ENCODE peak calls at places on chromosomes 3 and 15, in five cellular contexts. O, Q, D, A and W are unnamed samples.
A peak's percentile ranks its signal among the peaks of the same experiment; 100 is the strongest.

GRCh38 chr15:57751177-57751800 is 44.8 kb downstream of the POLR2M start:
- DNase-seq in O (peak; percentile 50), Q (peak; percentile 24), D (no peak), A (no peak), W (no peak)

GRCh38 chr3:127304121-127304744 is 16.4 kb upstream of the PRR20G start:
- DNase-seq in O (peak; percentile 35), Q (no peak), D (peak; percentile 83), A (no peak), W (no peak)

GRCh38 chr15:81865850-81866537 is 179.8 kb downstream of the MEX3B start:
- DNase-seq in O (no peak), Q (no peak), D (peak; percentile 11), A (no peak), W (no peak)

GRCh38 chr3:95926904-95927501 is 887.4 kb upstream of the EPHA6 start:
- DNase-seq in O (no peak), Q (no peak), D (no peak), A (no peak), W (no peak)

GRCh38 chr3:194272861-194273266 is 78.3 kb downstream of the CPN2 start:
- DNase-seq in O (no peak), Q (no peak), D (no peak), A (no peak), W (no peak)

GRCh38 chr3:123157598-123158287 is 44.0 kb upstream of the SEC22A start:
- DNase-seq in O (no peak), Q (no peak), D (no peak), A (peak; percentile 68), W (no peak)

GRCh38 chr15:71357357-71357756 is 242.1 kb downstream of the THSD4 start:
- DNase-seq in O (no peak), Q (no peak), D (peak; percentile 39), A (no peak), W (no peak)

GRCh38 chr3:110677506-110677905 is 394.1 kb upstream of the NECTIN3 start:
- DNase-seq in O (no peak), Q (peak; percentile 18), D (no peak), A (no peak), W (no peak)

GRCh38 chr3:125647318-125648014 is 52.2 kb upstream of the OSBPL11 start:
- DNase-seq in O (no peak), Q (no peak), D (peak; percentile 78), A (peak; percentile 63), W (no peak)

GRCh38 chr3:160291290-160291908 is 66.2 kb downstream of the C3orf80 start:
- DNase-seq in O (peak; percentile 2), Q (no peak), D (no peak), A (peak; percentile 40), W (no peak)

GRCh38 chr15:40829155-40829554 is 647 bp upstream of the PPP1R14D start:
- DNase-seq in O (no peak), Q (no peak), D (no peak), A (no peak), W (no peak)

GRCh38 chr15:50247819-50248650 is 17.5 kb downstream of the HDC start:
- DNase-seq in O (no peak), Q (no peak), D (no peak), A (peak; percentile 50), W (no peak)

GRCh38 chr3:151925876-151926275 is 52.4 kb downstream of the SUCNR1 start:
- DNase-seq in O (peak; percentile 32), Q (peak; percentile 94), D (no peak), A (no peak), W (no peak)

GRCh38 chr3:134148534-134148933 is 102.1 kb downstream of the RYK start:
- DNase-seq in O (no peak), Q (peak; percentile 14), D (no peak), A (no peak), W (no peak)

GRCh38 chr3:143657391-143657790 is 190.9 kb downstream of the SLC9A9 start:
- DNase-seq in O (no peak), Q (no peak), D (no peak), A (no peak), W (no peak)

GRCh38 chr3:186053954-186054353 is 54.9 kb downstream of the ETV5 start:
- DNase-seq in O (no peak), Q (peak; percentile 51), D (no peak), A (no peak), W (no peak)

GRCh38 chr15:64865126-64865997 is 23.6 kb downstream of the PLEKHO2 start:
- DNase-seq in O (no peak), Q (no peak), D (no peak), A (no peak), W (no peak)

GRCh38 chr15:99634576-99634975 is 68.8 kb downstream of the MEF2A start:
- DNase-seq in O (no peak), Q (no peak), D (no peak), A (no peak), W (no peak)

GRCh38 chr3:38632989-38633388 is 16.5 kb downstream of the SCN5A start:
- DNase-seq in O (no peak), Q (no peak), D (no peak), A (no peak), W (no peak)
- H3K27ac ChIP-seq in O (no peak overlapping the region), Q (no peak overlapping the region), D (peak overlapping the region; percentile 57), A (no peak overlapping the region), W (no peak overlapping the region)

DNA sequence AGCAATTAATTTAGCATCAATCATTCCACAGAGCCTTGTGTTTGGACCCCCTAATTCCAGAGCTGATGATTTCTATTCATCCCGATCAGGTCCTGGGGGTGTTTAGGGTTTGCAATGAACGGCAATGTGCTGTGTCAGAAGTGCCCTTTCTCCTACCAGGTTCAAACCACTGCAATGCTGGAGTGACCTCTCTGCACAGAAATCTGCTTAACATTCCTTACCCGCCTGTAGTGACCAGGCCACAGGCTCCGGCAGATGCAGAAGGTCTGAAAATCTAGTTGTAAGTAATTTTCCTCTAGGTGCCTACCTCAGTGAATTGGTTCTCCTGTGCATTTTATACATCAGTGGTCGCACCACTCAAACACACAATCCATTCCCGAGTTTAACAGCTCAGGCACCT is 725.3 kb upstream of the CFAP20DC start:
- DNase-seq in O (no peak), Q (peak; percentile 80), D (no peak), A (no peak), W (no peak)
- TF ChIP-seq CTCF in O (no peak), Q (no peak), D (no peak), A (no peak), W (no peak)

DNA sequence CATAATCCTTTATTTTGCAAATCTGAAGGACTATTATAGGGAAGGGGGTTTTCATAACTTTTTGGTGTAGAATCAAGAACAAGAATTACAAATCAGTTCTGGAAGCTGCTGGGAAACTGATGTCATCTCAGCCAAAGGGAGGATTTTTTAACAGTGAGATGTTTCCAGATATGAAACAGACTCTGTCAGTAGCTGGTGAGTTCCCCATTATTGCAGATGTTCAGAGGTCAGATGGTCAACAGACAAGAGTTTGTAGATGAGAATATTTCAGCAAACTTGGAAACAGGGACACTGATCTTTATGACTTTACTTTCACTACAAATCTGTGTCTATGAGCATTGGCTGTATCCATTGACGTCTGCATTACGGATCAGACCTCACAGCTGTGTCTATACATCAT is 71.9 kb upstream of the LPP start:
- DNase-seq in O (no peak), Q (peak; percentile 36), D (no peak), A (no peak), W (no peak)
- H3K4me3 ChIP-seq in O (no peak overlapping the region), Q (no peak overlapping the region), D (no peak overlapping the region), A (no peak overlapping the region), W (no peak overlapping the region)

DNA sequence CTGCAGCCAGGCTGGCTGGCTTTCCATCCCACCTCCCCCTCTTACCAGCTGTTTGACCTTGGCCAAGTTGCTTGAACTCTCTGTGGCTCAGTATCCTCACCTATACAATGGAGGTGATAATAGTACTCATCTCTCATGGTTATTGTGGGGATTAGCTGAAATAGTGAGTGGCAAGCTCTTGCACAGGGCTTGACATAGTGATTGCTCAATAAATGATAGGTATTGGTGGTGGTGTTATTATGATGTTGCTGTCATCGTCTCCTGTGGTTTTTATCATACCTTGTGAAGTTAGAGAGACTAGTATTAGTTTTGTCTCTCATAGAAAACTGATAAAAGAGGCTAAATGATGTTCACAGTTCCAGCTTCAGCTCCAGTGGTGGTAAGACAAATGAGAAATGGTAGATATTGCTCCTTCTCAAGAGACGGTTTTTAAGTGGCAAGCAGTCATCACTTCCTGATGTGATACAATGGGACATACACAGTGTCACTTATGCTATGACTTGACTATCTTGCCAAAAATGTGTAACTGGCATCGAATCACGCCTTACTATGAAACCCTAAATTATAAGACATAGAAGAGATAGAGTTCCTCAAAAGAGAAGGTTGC is 12.1 kb upstream of the UBE2E1 start:
- DNase-seq in O (no peak), Q (no peak), D (no peak), A (no peak), W (no peak)
- H3K27ac ChIP-seq in O (no peak overlapping the region), Q (no peak overlapping the region), D (no peak overlapping the region), A (no peak overlapping the region), W (no peak overlapping the region)

GRCh38 chr3:69426291-69426690 is 40.4 kb upstream of the FRMD4B start:
- DNase-seq in O (no peak), Q (no peak), D (no peak), A (no peak), W (no peak)

GRCh38 chr3:69423756-69424155 is 37.9 kb upstream of the FRMD4B start:
- DNase-seq in O (no peak), Q (no peak), D (no peak), A (no peak), W (no peak)

GRCh38 chr3:69426905-69427304 is 41.0 kb upstream of the FRMD4B start:
- DNase-seq in O (no peak), Q (no peak), D (no peak), A (no peak), W (no peak)

GRCh38 chr3:69422751-69423150 is 36.9 kb upstream of the FRMD4B start:
- DNase-seq in O (no peak), Q (peak; percentile 68), D (no peak), A (no peak), W (no peak)

DNA sequence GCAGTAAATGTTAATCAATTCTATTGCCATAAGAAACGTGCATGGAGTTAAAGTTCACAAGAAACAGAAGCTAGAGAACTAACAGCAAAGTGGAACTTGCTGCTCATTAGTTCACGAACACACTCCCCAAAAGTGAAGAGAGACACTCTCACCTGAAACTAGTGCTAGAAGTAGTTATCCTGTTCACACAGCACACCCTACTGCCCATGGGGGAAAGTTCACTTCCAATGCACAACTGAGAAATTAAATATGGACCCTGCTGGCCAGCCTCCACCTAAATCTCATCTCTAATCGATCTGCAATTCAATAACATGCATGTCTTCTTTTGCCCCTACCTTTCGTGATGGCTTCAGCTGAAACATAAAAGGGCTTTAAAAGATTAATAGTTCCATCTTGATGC is 39.4 kb upstream of the FRMD4B start:
- DNase-seq in O (peak; percentile 32), Q (peak; percentile 21), D (no peak), A (no peak), W (no peak)
- TF ChIP-seq CTCF in O (peak; percentile 48), Q (peak; percentile 59), D (peak; percentile 14), A (peak; percentile 60), W (peak; percentile 39)

DNA sequence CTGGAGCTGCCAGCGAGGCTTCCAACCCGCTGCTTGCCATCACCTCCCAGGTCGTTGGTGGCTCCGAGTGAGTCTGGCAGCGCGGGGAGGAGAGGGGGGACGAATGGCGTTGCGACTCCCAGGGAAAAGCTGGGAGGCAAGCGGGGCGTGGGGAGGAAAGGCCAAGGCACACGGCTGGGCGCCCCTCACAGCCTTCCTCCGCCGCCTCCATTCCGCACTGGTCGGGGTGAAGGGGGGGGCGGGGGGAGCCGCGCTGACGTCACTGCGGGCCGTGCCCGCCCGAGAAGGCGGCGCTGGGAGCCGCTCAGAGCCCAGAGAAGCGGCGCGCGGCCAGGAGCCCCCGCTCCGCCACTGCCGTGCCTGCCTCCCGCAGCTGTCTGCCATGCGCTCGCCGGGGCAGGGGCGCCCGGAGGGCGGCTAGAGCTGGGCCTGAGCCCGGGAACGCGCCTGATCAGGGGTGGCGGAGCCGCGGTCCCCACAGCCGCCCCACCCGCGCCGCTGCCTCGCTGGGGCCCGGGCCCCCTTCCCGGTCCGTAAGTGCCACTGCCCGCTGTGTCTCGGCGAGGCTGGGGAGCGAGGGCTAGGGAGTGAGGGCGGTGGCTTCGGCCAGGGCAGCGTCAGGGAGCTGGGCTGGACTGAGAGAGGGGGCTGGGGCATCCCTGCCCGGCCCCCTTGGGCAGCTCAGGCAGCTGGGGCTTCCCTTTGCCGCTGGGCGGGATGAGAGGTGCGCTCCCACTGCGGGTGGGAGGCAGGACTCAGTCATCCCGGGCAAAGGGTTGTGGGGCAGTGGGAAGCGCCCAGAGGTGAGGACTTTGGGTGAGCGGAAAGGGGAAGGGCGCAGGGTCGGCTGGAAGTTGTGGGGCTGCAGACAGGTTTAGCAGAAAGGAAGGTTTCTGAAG is 27.8 kb upstream of the POLG start:
- DNase-seq in O (no peak), Q (no peak), D (no peak), A (no peak), W (no peak)
- H3K4me3 ChIP-seq in O (peak overlapping the region; percentile 39), Q (no peak overlapping the region), D (no peak overlapping the region), A (no peak overlapping the region), W (no peak overlapping the region)